ENCODE peak calls at places on chromosomes 5 and 9, in eight cellular contexts. H, T, U, Z, X, Q, A and O are unnamed samples.

GRCh38 chr5:176536132-176536901 is 885 bp downstream of the RNF44 start:
- DNase-seq in H (no peak), T (peak; percentile 89), U (peak; percentile 90), Z (peak; percentile 79), X (peak; percentile 91), Q (peak; percentile 74), A (peak; percentile 82), O (peak; percentile 81)

GRCh38 chr5:172294831-172295230 is 11.3 kb upstream of the UBTD2 start:
- DNase-seq in H (no peak), T (no peak), U (no peak), Z (no peak), X (no peak), Q (no peak), A (no peak), O (no peak)

GRCh38 chr5:82909816-82910215 is 167.4 kb downstream of the TMEM167A start:
- DNase-seq in H (no peak), T (no peak), U (no peak), Z (no peak), X (no peak), Q (no peak), A (no peak), O (no peak)

GRCh38 chr5:54719384-54720306 is 202.1 kb downstream of the SNX18 start:
- DNase-seq in H (no peak), T (peak; percentile 87), U (no peak), Z (peak; percentile 79), X (peak; percentile 56), Q (peak; percentile 81), A (no peak), O (no peak)

GRCh38 chr9:25857167-25857566 is 178.9 kb upstream of the TUSC1 start:
- DNase-seq in H (no peak), T (no peak), U (no peak), Z (no peak), X (no peak), Q (no peak), A (peak; percentile 10), O (no peak)

GRCh38 chr5:82347213-82347947 is 69.2 kb upstream of the RPS23 start:
- DNase-seq in H (peak; percentile 47), T (peak; percentile 90), U (no peak), Z (peak; percentile 60), X (peak; percentile 70), Q (peak; percentile 90), A (no peak), O (no peak)

GRCh38 chr5:128436825-128437224 is 101.2 kb downstream of the FBN2 start:
- DNase-seq in H (peak; percentile 24), T (peak; percentile 86), U (no peak), Z (peak; percentile 68), X (no peak), Q (peak; percentile 93), A (no peak), O (no peak)

GRCh38 chr5:151523335-151523734 is 67.8 kb downstream of the FAT2 start:
- DNase-seq in H (no peak), T (peak; percentile 27), U (no peak), Z (peak; percentile 52), X (no peak), Q (peak; percentile 55), A (peak; percentile 41), O (no peak)

GRCh38 chr5:150180241-150181027 is 9.4 kb upstream of the SLC6A7 start:
- DNase-seq in H (no peak), T (no peak), U (no peak), Z (peak; percentile 30), X (peak; percentile 93), Q (peak; percentile 12), A (no peak), O (no peak)

GRCh38 chr9:118503236-118503635 is 799.0 kb downstream of the TLR4 start:
- DNase-seq in H (no peak), T (no peak), U (no peak), Z (no peak), X (no peak), Q (no peak), A (no peak), O (no peak)

GRCh38 chr5:40655138-40655537 is 24.6 kb upstream of the PTGER4 start:
- DNase-seq in H (no peak), T (no peak), U (no peak), Z (peak; percentile 4), X (no peak), Q (no peak), A (no peak), O (no peak)

GRCh38 chr5:66247176-66247960 is 103.3 kb downstream of the SREK1 start:
- DNase-seq in H (peak; percentile 57), T (peak; percentile 67), U (no peak), Z (peak; percentile 83), X (no peak), Q (peak; percentile 85), A (no peak), O (no peak)

GRCh38 chr9:88951143-88951542 is 40.1 kb upstream of the S1PR3 start:
- DNase-seq in H (no peak), T (no peak), U (no peak), Z (no peak), X (no peak), Q (no peak), A (no peak), O (no peak)

GRCh38 chr9:32258482-32258881 is 126.0 kb upstream of the ACO1 start:
- DNase-seq in H (no peak), T (no peak), U (no peak), Z (no peak), X (no peak), Q (no peak), A (no peak), O (no peak)
- H3K4me3 ChIP-seq in H (no peak overlapping the region), T (no peak overlapping the region), U (no peak overlapping the region), Z (no peak overlapping the region), X (no peak overlapping the region), Q (no peak overlapping the region), A (no peak overlapping the region), O (no peak overlapping the region)

DNA sequence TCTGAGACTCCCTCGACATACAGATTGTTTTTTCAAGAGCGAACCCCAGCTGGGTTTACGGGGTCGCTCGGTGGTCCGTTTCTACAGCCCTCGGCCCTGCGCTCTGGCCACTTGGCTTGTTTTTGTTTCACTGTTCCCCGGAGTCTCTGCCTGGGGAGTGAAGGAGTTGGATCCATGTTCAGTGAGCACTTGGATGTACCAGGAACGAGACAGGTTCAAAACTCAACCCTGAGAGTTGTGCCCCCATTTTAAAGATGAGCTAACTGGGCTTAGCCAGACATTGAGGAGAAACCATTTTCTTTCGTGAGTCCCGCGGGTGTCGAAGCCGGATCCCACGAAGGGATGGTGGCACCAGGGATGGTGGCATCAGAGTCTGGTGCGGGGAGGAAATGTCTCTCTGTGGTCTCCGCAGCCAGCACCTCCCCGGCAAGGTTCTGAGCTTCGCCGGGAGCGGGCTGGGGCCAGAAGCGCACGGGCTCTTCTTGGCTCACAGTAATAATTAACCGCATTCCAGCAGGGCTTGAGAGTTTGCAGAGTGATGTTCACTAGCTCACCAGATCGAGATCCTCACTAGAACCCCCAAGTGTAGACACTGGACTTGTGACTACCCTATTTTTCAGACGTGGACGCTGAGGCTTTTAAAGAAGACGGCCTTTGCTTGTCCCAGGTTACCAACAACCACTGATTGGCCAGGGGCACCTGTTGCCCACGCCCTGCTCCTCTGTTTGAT is 1.0 kb downstream of the MSX2 start:
- DNase-seq in H (no peak), T (peak; percentile 14), U (no peak), Z (no peak), X (no peak), Q (no peak), A (no peak), O (no peak)
- H3K4me3 ChIP-seq in H (peak overlapping the region; percentile 69), T (peak overlapping the region; percentile 53), U (peak overlapping the region; percentile 61), Z (peak overlapping the region; percentile 62), X (peak overlapping the region; percentile 56), Q (peak overlapping the region; percentile 54), A (no peak overlapping the region), O (no peak overlapping the region)

GRCh38 chr5:59617186-59617771 is 276.2 kb downstream of the PDE4D start:
- DNase-seq in H (no peak), T (no peak), U (no peak), Z (no peak), X (no peak), Q (no peak), A (no peak), O (no peak)

GRCh38 chr5:59618644-59619043 is 274.9 kb downstream of the PDE4D start:
- DNase-seq in H (no peak), T (no peak), U (no peak), Z (no peak), X (no peak), Q (no peak), A (no peak), O (no peak)

GRCh38 chr5:59621477-59621876 is 272.0 kb downstream of the PDE4D start:
- DNase-seq in H (no peak), T (no peak), U (no peak), Z (peak; percentile 39), X (no peak), Q (no peak), A (no peak), O (no peak)

GRCh38 chr5:59622848-59623247 is 270.7 kb downstream of the PDE4D start:
- DNase-seq in H (no peak), T (no peak), U (no peak), Z (no peak), X (no peak), Q (no peak), A (no peak), O (no peak)

DNA sequence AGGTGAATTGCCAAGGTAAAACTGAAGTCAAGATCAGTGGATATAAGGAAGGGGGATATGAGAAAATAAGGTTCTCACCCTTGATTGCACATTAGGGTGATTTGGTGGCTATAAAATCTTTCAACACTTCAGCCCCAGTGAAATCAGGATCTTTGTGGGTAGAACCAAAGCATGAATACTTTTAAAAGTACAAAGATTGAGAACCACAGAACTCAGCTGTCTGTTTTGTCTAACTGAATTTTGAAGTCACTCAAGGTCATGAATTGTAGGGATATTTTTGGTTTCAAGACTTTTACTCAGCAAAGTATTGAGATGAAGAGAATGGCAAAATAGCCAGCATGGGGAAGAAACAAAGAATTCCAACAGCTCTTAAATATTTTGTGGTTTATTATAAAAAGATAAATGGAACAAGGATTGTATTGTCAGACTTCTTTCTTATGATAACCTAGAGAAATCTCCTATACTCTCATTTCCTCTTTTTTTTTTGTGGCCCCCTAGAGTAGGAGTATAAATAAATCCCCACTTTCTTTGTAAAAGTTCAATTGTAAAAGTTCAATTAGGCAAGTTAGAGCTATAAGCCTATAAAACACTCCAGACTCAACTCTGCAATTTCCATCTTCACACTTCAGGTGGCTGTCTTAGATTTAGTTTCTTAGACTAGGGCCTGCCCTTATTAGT is 272.9 kb downstream of the PDE4D start:
- DNase-seq in H (no peak), T (peak; percentile 62), U (no peak), Z (peak; percentile 17), X (no peak), Q (no peak), A (no peak), O (no peak)
- H3K4me3 ChIP-seq in H (no peak overlapping the region), T (no peak overlapping the region), U (no peak overlapping the region), Z (no peak overlapping the region), X (no peak overlapping the region), Q (no peak overlapping the region), A (no peak overlapping the region), O (no peak overlapping the region)

DNA sequence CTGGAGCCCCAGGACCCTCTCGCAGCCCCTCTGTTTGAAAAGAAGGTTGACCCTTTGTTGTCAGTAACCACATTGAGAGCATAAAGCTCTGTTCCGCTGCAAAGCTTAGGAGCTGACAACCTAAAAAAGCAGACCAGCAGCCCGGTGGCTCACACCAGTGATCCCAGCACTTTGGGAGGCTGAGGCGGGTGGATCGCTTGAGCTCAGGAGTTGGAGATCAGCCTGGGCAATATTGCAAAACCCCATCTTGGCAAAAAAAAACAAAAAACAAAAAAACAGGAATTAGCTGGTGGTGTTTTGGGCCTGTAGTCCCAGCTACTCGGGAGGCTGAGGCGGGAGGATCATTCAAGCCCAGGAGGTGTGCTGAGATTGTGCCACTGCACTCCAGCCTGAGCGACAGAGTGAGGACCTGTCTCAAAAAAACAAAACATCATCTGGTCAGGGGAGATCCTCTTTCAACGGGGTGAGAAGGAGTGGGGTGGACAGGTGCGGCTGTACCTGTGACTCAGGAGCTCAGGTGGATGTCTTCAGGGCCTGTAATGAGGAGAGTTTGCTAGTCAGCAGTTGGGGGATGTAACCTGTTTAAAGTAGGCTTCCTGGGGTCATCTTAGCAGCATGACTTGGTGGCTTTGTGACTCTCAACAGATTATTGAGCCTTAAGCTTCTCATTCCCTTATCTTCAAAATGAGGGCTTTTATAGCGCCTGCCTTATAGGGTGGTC is 694 bp upstream of the REEP2 start:
- DNase-seq in H (no peak), T (no peak), U (no peak), Z (no peak), X (no peak), Q (no peak), A (no peak), O (no peak)
- H3K4me3 ChIP-seq in H (peak overlapping the region; percentile 74), T (peak overlapping the region; percentile 40), U (peak overlapping the region; percentile 46), Z (peak overlapping the region; percentile 52), X (peak overlapping the region; percentile 5), Q (peak overlapping the region; percentile 53), A (peak overlapping the region; percentile 63), O (peak overlapping the region; percentile 38)